ENCODE peak calls at places on chromosomes 12 and 14, in six cellular contexts. M is omental fat pad, K is GM13976, C is right cardiac atrium, W is fibroblast of the aortic adventitia, A is HTR-8/SVneo. Q is an unnamed sample.

GRCh38 chr12:111359231-111359913 is 9.5 kb downstream of the PHETA1 start:
- DNase-seq in M (no peak), C (peak), A (no peak), W (no peak), K (no peak), Q (peak)

GRCh38 chr14:24465369-24465768 is 22.8 kb upstream of the SDR39U1 start:
- DNase-seq in M (no peak), K (no peak), C (no peak), A (no peak), W (no peak), Q (no peak)

GRCh38 chr12:69904761-69905160 is 79.7 kb downstream of the MYRFL start:
- DNase-seq in W (peak), K (no peak), C (no peak), A (no peak), M (no peak), Q (no peak)

GRCh38 chr12:21828779-21829178 is 54.3 kb upstream of the KCNJ8 start:
- DNase-seq in K (no peak), W (peak), C (peak), A (no peak), M (no peak), Q (no peak)

GRCh38 chr12:65188179-65188709 is 18.9 kb downstream of the LEMD3 start:
- DNase-seq in K (no peak), A (no peak), C (no peak), W (no peak), M (no peak), Q (no peak)

GRCh38 chr14:66634876-66635275 is 126.9 kb downstream of the GPHN start:
- DNase-seq in C (no peak), K (no peak), W (peak), A (no peak), M (no peak), Q (no peak)

GRCh38 chr12:9794484-9795063 is 32.7 kb upstream of the KLRF1 start:
- DNase-seq in K (no peak), M (no peak), C (no peak), W (no peak), A (no peak), Q (no peak)

GRCh38 chr12:56224954-56225353 is 812 bp downstream of the NABP2 start:
- DNase-seq in C (no peak), K (peak), M (no peak), W (no peak), A (no peak), Q (no peak)

GRCh38 chr14:105710119-105711057 is 184.0 kb downstream of the TMEM121 start:
- DNase-seq in M (peak), C (peak), K (no peak), A (no peak), W (no peak), Q (no peak)

GRCh38 chr12:49403887-49404517 is 36.7 kb downstream of the SPATS2 start:
- DNase-seq in K (no peak), M (no peak), C (no peak), W (no peak), A (no peak), Q (no peak)

GRCh38 chr12:93984005-93984404 is 164.4 kb upstream of the PLXNC1 start:
- DNase-seq in A (no peak), M (no peak), C (no peak), W (no peak), K (no peak), Q (no peak)

GRCh38 chr14:58572092-58572853 is 65.5 kb upstream of the DACT1 start:
- DNase-seq in W (peak), A (peak), K (no peak), C (no peak), M (no peak), Q (no peak)